ENCODE peak calls at places on chromosomes 13 and 19, in eight cellular contexts. R is left colon; M is stimulated activated naive B cell treated with anti-CD40 and anti-IgM and Interleukin-4, amounts not matched to agents 10 μg/mL and 1 μg/mL and 100 μg/mL, for 72 hours; A is AG09319; S is foreskin melanocyte; C is HTR-8/SVneo; L is RPMI7951; U is T-helper 1 cell. Y is an unnamed sample.

GRCh38 chr19:2685204-2685704 is 17.2 kb downstream of the GNG7 start:
- DNase-seq in R (no peak), M (no peak), A (no peak), S (no peak), C (no peak), L (no peak), U (no peak), Y (no peak)

GRCh38 chr19:11578342-11579142 is 1.1 kb upstream of the ACP5 start:
- DNase-seq in R (peak), M (peak), A (no peak), S (no peak), C (no peak), L (no peak), U (peak), Y (peak)

GRCh38 chr19:46035546-46035945 is 5.3 kb downstream of the IGFL4 start:
- DNase-seq in R (no peak), M (no peak), A (no peak), S (no peak), C (no peak), L (no peak), U (no peak), Y (no peak)

GRCh38 chr13:99352351-99353271 is 45.4 kb upstream of the GPR183 start:
- DNase-seq in R (no peak), M (no peak), A (no peak), S (no peak), C (no peak), L (no peak), U (no peak), Y (no peak)

GRCh38 chr19:41131186-41131585 is 17.0 kb downstream of the CYP2F1 start:
- DNase-seq in R (no peak), M (no peak), A (no peak), S (no peak), C (no peak), L (no peak), U (no peak), Y (no peak)

GRCh38 chr19:38340927-38341326 is 5.3 kb downstream of the CATSPERG start:
- DNase-seq in R (no peak), M (no peak), A (no peak), S (no peak), C (no peak), L (no peak), U (no peak), Y (no peak)

GRCh38 chr19:37692956-37693660 is 26.5 kb downstream of the ZNF607 start:
- DNase-seq in R (no peak), M (no peak), A (no peak), S (no peak), C (no peak), L (peak), U (no peak), Y (no peak)

GRCh38 chr13:72726721-72727416 is 560 bp downstream of the MZT1 start:
- DNase-seq in R (peak), M (no peak), A (no peak), S (no peak), C (peak), L (peak), U (peak), Y (no peak)

GRCh38 chr19:44592451-44592890 is 20.9 kb upstream of the IGSF23 start:
- DNase-seq in R (no peak), M (no peak), A (no peak), S (no peak), C (no peak), L (no peak), U (no peak), Y (no peak)

GRCh38 chr19:8343483-8343844 is 402 bp upstream of the KANK3 start:
- DNase-seq in R (no peak), M (no peak), A (no peak), S (no peak), C (no peak), L (no peak), U (no peak), Y (no peak)

GRCh38 chr13:25171517-25172302 is at the start of gene AMER2:
- DNase-seq in R (peak), M (no peak), A (no peak), S (no peak), C (no peak), L (no peak), U (no peak), Y (no peak)